ENCODE peak calls at places on chromosomes 13 and 19, in five cellular contexts. One of them, this sample, is unnamed.

GRCh38 chr13:76638160-76638559 is 248.0 kb downstream of the KCTD12 start:
- DNase-seq in lower leg skin: no peak
- DNase-seq in cardiac muscle cell: no peak
- DNase-seq in heart left ventricle: no peak
- DNase-seq in brain microvascular endothelial cell: no peak
- DNase-seq in this sample: no peak

GRCh38 chr13:94520001-94520400 is 40.5 kb upstream of the DCT start:
- DNase-seq in lower leg skin: no peak
- DNase-seq in cardiac muscle cell: no peak
- DNase-seq in heart left ventricle: no peak
- DNase-seq in brain microvascular endothelial cell: no peak
- DNase-seq in this sample: no peak

GRCh38 chr13:74136089-74136658 is 2.0 kb upstream of the KLF12 start:
- DNase-seq in lower leg skin: no peak
- DNase-seq in cardiac muscle cell: peak
- DNase-seq in heart left ventricle: peak
- DNase-seq in brain microvascular endothelial cell: peak
- DNase-seq in this sample: no peak

GRCh38 chr13:51324714-51325440 is 14.6 kb upstream of the SERPINE3 start:
- DNase-seq in lower leg skin: no peak
- DNase-seq in cardiac muscle cell: no peak
- DNase-seq in heart left ventricle: no peak
- DNase-seq in brain microvascular endothelial cell: no peak
- DNase-seq in this sample: no peak

GRCh38 chr13:100274942-100275506 is 186.1 kb downstream of the PCCA start:
- DNase-seq in lower leg skin: no peak
- DNase-seq in cardiac muscle cell: no peak
- DNase-seq in heart left ventricle: no peak
- DNase-seq in brain microvascular endothelial cell: peak
- DNase-seq in this sample: no peak

GRCh38 chr13:99977912-99978780 is 3.4 kb upstream of the ZIC2 start:
- DNase-seq in lower leg skin: no peak
- DNase-seq in cardiac muscle cell: peak
- DNase-seq in heart left ventricle: no peak
- DNase-seq in brain microvascular endothelial cell: no peak
- DNase-seq in this sample: no peak

GRCh38 chr19:10112037-10112751 is 701 bp downstream of the P2RY11 start:
- DNase-seq in lower leg skin: no peak
- DNase-seq in cardiac muscle cell: no peak
- DNase-seq in heart left ventricle: no peak
- DNase-seq in brain microvascular endothelial cell: no peak
- DNase-seq in this sample: no peak

GRCh38 chr13:29502391-29503008 is 93.0 kb downstream of the SLC7A1 start:
- DNase-seq in lower leg skin: no peak
- DNase-seq in cardiac muscle cell: no peak
- DNase-seq in heart left ventricle: no peak
- DNase-seq in brain microvascular endothelial cell: no peak
- DNase-seq in this sample: no peak

GRCh38 chr13:45512148-45512498 is 47.4 kb downstream of the COG3 start:
- DNase-seq in lower leg skin: no peak
- DNase-seq in cardiac muscle cell: no peak
- DNase-seq in heart left ventricle: no peak
- DNase-seq in brain microvascular endothelial cell: peak
- DNase-seq in this sample: no peak

GRCh38 chr13:110618167-110618566 is 2.8 kb downstream of the NAXD start:
- DNase-seq in lower leg skin: no peak
- DNase-seq in cardiac muscle cell: no peak
- DNase-seq in heart left ventricle: no peak
- DNase-seq in brain microvascular endothelial cell: no peak
- DNase-seq in this sample: no peak

GRCh38 chr19:51339687-51340656 is 2.0 kb downstream of the VSIG10L start:
- DNase-seq in lower leg skin: peak
- DNase-seq in cardiac muscle cell: peak
- DNase-seq in heart left ventricle: peak
- DNase-seq in brain microvascular endothelial cell: peak
- DNase-seq in this sample: peak

GRCh38 chr13:112943309-112944125 is 25.5 kb upstream of the MCF2L start:
- DNase-seq in lower leg skin: peak
- DNase-seq in cardiac muscle cell: peak
- DNase-seq in heart left ventricle: peak
- DNase-seq in brain microvascular endothelial cell: no peak
- DNase-seq in this sample: peak

GRCh38 chr19:34662919-34663318 is 14.0 kb downstream of the SCGB2B2 start:
- DNase-seq in lower leg skin: no peak
- DNase-seq in cardiac muscle cell: no peak
- DNase-seq in heart left ventricle: no peak
- DNase-seq in brain microvascular endothelial cell: no peak
- DNase-seq in this sample: no peak

GRCh38 chr13:100290165-100290801 is 201.4 kb downstream of the PCCA start:
- DNase-seq in lower leg skin: no peak
- DNase-seq in cardiac muscle cell: no peak
- DNase-seq in heart left ventricle: no peak
- DNase-seq in brain microvascular endothelial cell: no peak
- DNase-seq in this sample: no peak

GRCh38 chr19:39555883-39556282 is 15.9 kb upstream of the EID2 start:
- DNase-seq in lower leg skin: no peak
- DNase-seq in cardiac muscle cell: no peak
- DNase-seq in heart left ventricle: no peak
- DNase-seq in brain microvascular endothelial cell: no peak
- DNase-seq in this sample: no peak

GRCh38 chr19:35716985-35717664 is 678 bp upstream of the KMT2B start:
- DNase-seq in lower leg skin: peak
- DNase-seq in cardiac muscle cell: peak
- DNase-seq in heart left ventricle: peak
- DNase-seq in brain microvascular endothelial cell: peak
- DNase-seq in this sample: peak

GRCh38 chr13:105087941-105088340 is 1447.5 kb downstream of the EFNB2 start:
- DNase-seq in lower leg skin: no peak
- DNase-seq in cardiac muscle cell: peak
- DNase-seq in heart left ventricle: no peak
- DNase-seq in brain microvascular endothelial cell: no peak
- DNase-seq in this sample: no peak

GRCh38 chr13:113883314-113883811 is 19.5 kb upstream of the GAS6 start:
- DNase-seq in lower leg skin: no peak
- DNase-seq in cardiac muscle cell: no peak
- DNase-seq in heart left ventricle: no peak
- DNase-seq in brain microvascular endothelial cell: no peak
- DNase-seq in this sample: no peak

DNA sequence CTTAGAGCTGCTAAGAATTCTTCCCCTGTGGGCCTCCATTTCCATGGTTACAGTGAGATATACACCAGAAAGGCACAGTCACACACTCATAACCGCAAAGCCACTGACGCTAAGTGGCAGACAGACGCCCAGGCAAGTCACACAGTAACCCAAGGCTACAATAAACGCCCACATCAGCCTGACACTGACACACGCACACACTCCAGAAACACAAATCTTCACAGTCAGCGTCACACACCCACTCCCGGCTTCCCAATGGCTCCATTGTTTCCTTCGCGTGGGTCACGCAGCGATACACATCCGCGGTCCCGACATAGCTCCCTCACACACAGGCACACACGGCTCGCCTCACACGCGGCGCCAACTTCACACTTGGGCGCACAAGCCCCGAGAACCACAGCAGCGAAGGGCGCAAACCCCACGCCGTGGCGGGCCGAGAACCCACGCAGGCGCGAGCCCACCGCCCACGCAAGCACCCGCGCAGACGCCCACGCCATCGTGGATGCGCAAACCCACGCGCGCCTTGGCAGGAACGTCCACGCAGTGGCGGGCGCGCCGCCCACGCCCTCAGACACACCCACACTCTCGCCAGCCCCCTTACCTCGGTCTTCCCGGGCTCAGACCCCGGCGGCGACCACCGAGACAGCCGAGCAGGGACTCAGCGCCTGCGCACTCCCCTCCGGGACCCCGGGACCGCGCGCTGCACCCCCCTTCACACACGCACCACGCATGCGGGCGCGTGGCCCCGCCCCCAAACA is at the start of gene ZNF667:
- DNase-seq in lower leg skin: no peak
- DNase-seq in cardiac muscle cell: peak
- DNase-seq in heart left ventricle: no peak
- DNase-seq in brain microvascular endothelial cell: peak
- DNase-seq in this sample: peak
- H3K4me3 ChIP-seq in lower leg skin: peak
- H3K4me3 ChIP-seq in cardiac muscle cell: peak
- H3K4me3 ChIP-seq in heart left ventricle: peak
- H3K4me3 ChIP-seq in brain microvascular endothelial cell: peak
- H3K4me3 ChIP-seq in this sample: peak

GRCh38 chr19:8143041-8143440 is 6.4 kb downstream of the FBN3 start:
- DNase-seq in lower leg skin: no peak
- DNase-seq in cardiac muscle cell: no peak
- DNase-seq in heart left ventricle: no peak
- DNase-seq in brain microvascular endothelial cell: no peak
- DNase-seq in this sample: no peak

GRCh38 chr19:8146877-8147575 is 2.4 kb downstream of the FBN3 start:
- DNase-seq in lower leg skin: no peak
- DNase-seq in cardiac muscle cell: no peak
- DNase-seq in heart left ventricle: no peak
- DNase-seq in brain microvascular endothelial cell: no peak
- DNase-seq in this sample: no peak

GRCh38 chr19:8145969-8146368 is 3.4 kb downstream of the FBN3 start:
- DNase-seq in lower leg skin: no peak
- DNase-seq in cardiac muscle cell: no peak
- DNase-seq in heart left ventricle: no peak
- DNase-seq in brain microvascular endothelial cell: no peak
- DNase-seq in this sample: no peak

GRCh38 chr19:8141726-8142524 is 7.5 kb downstream of the FBN3 start:
- DNase-seq in lower leg skin: no peak
- DNase-seq in cardiac muscle cell: no peak
- DNase-seq in heart left ventricle: no peak
- DNase-seq in brain microvascular endothelial cell: no peak
- DNase-seq in this sample: no peak

GRCh38 chr19:8144273-8144672 is 5.1 kb downstream of the FBN3 start:
- DNase-seq in lower leg skin: no peak
- DNase-seq in cardiac muscle cell: no peak
- DNase-seq in heart left ventricle: no peak
- DNase-seq in brain microvascular endothelial cell: no peak
- DNase-seq in this sample: no peak
- TF ChIP-seq CTCF in lower leg skin: no peak
- TF ChIP-seq CTCF in cardiac muscle cell: no peak
- TF ChIP-seq CTCF in heart left ventricle: no peak
- TF ChIP-seq CTCF in brain microvascular endothelial cell: no peak
- TF ChIP-seq CTCF in this sample: no peak

GRCh38 chr13:52463526-52463925 is 8.2 kb downstream of the CKAP2 start:
- DNase-seq in lower leg skin: no peak
- DNase-seq in cardiac muscle cell: no peak
- DNase-seq in heart left ventricle: no peak
- DNase-seq in brain microvascular endothelial cell: no peak
- DNase-seq in this sample: no peak

GRCh38 chr13:52455677-52456041 is 381 bp downstream of the CKAP2 start:
- DNase-seq in lower leg skin: peak
- DNase-seq in cardiac muscle cell: peak
- DNase-seq in heart left ventricle: peak
- DNase-seq in brain microvascular endothelial cell: peak
- DNase-seq in this sample: peak

GRCh38 chr13:52459668-52460067 is 4.4 kb downstream of the CKAP2 start:
- DNase-seq in lower leg skin: no peak
- DNase-seq in cardiac muscle cell: no peak
- DNase-seq in heart left ventricle: no peak
- DNase-seq in brain microvascular endothelial cell: peak
- DNase-seq in this sample: peak

DNA sequence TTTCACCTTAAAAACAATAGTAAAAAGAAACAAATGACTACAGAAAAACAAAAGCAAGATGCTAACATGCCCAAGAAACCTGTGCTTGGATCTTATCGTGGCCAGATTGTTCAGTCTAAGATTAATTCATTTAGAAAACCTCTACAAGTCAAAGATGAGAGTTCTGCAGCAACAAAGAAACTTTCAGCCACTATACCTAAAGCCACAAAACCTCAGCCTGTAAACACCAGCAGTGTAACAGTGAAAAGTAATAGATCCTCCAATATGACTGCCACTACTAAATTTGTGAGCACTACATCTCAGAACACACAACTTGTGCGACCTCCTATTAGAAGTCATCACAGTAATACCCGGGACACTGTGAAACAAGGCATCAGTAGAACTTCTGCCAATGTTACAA is 6.0 kb downstream of the CKAP2 start:
- DNase-seq in lower leg skin: no peak
- DNase-seq in cardiac muscle cell: no peak
- DNase-seq in heart left ventricle: no peak
- DNase-seq in brain microvascular endothelial cell: no peak
- DNase-seq in this sample: no peak
- H3K4me3 ChIP-seq in lower leg skin: no peak
- H3K4me3 ChIP-seq in cardiac muscle cell: no peak
- H3K4me3 ChIP-seq in heart left ventricle: no peak
- H3K4me3 ChIP-seq in brain microvascular endothelial cell: no peak
- H3K4me3 ChIP-seq in this sample: no peak

GRCh38 chr13:70457474-70457873 is 349.2 kb upstream of the KLHL1 start:
- DNase-seq in lower leg skin: no peak
- DNase-seq in cardiac muscle cell: no peak
- DNase-seq in heart left ventricle: no peak
- DNase-seq in brain microvascular endothelial cell: peak
- DNase-seq in this sample: no peak
- TF ChIP-seq CTCF in lower leg skin: no peak
- TF ChIP-seq CTCF in cardiac muscle cell: no peak
- TF ChIP-seq CTCF in heart left ventricle: no peak
- TF ChIP-seq CTCF in brain microvascular endothelial cell: no peak
- TF ChIP-seq CTCF in this sample: no peak

GRCh38 chr13:44365008-44365407 is 8.6 kb upstream of the SERP2 start:
- DNase-seq in lower leg skin: no peak
- DNase-seq in cardiac muscle cell: no peak
- DNase-seq in heart left ventricle: no peak
- DNase-seq in brain microvascular endothelial cell: no peak
- DNase-seq in this sample: peak
- H3K4me3 ChIP-seq in lower leg skin: no peak
- H3K4me3 ChIP-seq in cardiac muscle cell: no peak
- H3K4me3 ChIP-seq in heart left ventricle: no peak
- H3K4me3 ChIP-seq in brain microvascular endothelial cell: no peak
- H3K4me3 ChIP-seq in this sample: no peak

This sample was measured in foreskin fibroblast.